ENCODE peak calls at places on chromosomes 13 and 19, in seven cellular contexts. F is naive thymus-derived CD8-positive, alpha-beta T cell; W is T-cell; D is stimulated activated CD4-positive, alpha-beta T cell treated with anti-CD3 and anti-CD28 coated beads, TNF-alpha, amount 100 ng/mL, for 48 hours; I is dermis blood vessel endothelial cell; S is T-helper 2 cell treated with Interferon-gamma antibody and Interleukin-4, amounts not matched to agents 5 μg/mL and 100 μg/mL, for 36 hours; N is NB4. U is an unnamed sample.

GRCh38 chr13:85586422-85586831 is 212.8 kb downstream of the SLITRK6 start:
- DNase-seq in W (no peak), S (no peak), N (no peak), F (no peak), I (no peak), D (no peak), U (no peak)

GRCh38 chr13:76991432-76991795 is 467 bp upstream of the CLN5 start:
- DNase-seq in W (peak; percentile 76), D (peak; percentile 41), I (peak; percentile 47), N (peak; percentile 56), S (peak; percentile 72), F (peak; percentile 86), U (peak; percentile 70)

GRCh38 chr13:78139765-78140164 is 221.1 kb upstream of the EDNRB start:
- DNase-seq in N (no peak), F (no peak), W (no peak), D (no peak), S (no peak), I (no peak), U (no peak)

GRCh38 chr19:53994811-53995210 is 3.4 kb downstream of the CACNG6 start:
- DNase-seq in W (no peak), D (no peak), S (no peak), I (no peak), F (no peak), N (no peak), U (no peak)

GRCh38 chr19:35561436-35561835 is 2.0 kb downstream of the ATP4A start:
- DNase-seq in S (no peak), N (no peak), F (no peak), I (no peak), D (no peak), W (no peak), U (no peak)

GRCh38 chr19:49019242-49019932 is 2.5 kb upstream of the LHB start:
- DNase-seq in F (peak; percentile 76), W (peak; percentile 37), D (peak; percentile 32), N (peak; percentile 46), I (peak; percentile 60), S (peak; percentile 58), U (peak; percentile 31)

GRCh38 chr19:21491161-21491560 is 14.2 kb upstream of the ZNF429 start:
- DNase-seq in S (no peak), F (no peak), W (no peak), I (no peak), D (no peak), N (peak; percentile 54), U (no peak)

GRCh38 chr19:19213822-19214558 is 2.2 kb downstream of the NCAN start:
- DNase-seq in S (no peak), I (no peak), W (no peak), F (no peak), D (no peak), N (peak; percentile 18), U (no peak)